ENCODE peak calls at places on chromosomes 3 and 15, in ten cellular contexts. L is spleen, T is cardiac muscle cell, C is tibial artery, I is coronary artery, J is breast epithelium, Q is AG04450, R is psoas muscle, U is neuronal stem cell, G is thyroid gland. W is an unnamed sample.

GRCh38 chr15:41848595-41848994 is 9.9 kb downstream of the PLA2G4B start:
- DNase-seq in R (no peak), T (no peak), U (no peak), L (no peak), J (no peak), C (no peak), I (no peak), Q (no peak), G (no peak), W (no peak)

GRCh38 chr3:144221771-144222170 is 250.1 kb downstream of the DIPK2A start:
- DNase-seq in T (peak), C (no peak), I (no peak), J (no peak), U (no peak), Q (no peak), G (peak), R (no peak), L (no peak), W (no peak)

GRCh38 chr15:64050281-64051092 is 4.2 kb upstream of the DAPK2 start:
- DNase-seq in I (peak), U (no peak), C (no peak), G (peak), Q (no peak), J (no peak), L (no peak), R (no peak), T (no peak), W (no peak)

GRCh38 chr3:187960820-187961219 is 193.1 kb upstream of the LPP start:
- DNase-seq in T (no peak), I (no peak), R (no peak), C (no peak), L (no peak), J (no peak), U (no peak), Q (no peak), G (no peak), W (no peak)

GRCh38 chr3:129121016-129121791 is 400 bp downstream of the RAB43 start:
- DNase-seq in L (no peak), C (no peak), R (no peak), Q (no peak), J (no peak), I (no peak), T (peak), U (peak), G (no peak), W (peak)

GRCh38 chr3:151933224-151933858 is 59.9 kb downstream of the SUCNR1 start:
- DNase-seq in J (no peak), C (no peak), T (no peak), G (no peak), L (no peak), R (no peak), U (no peak), Q (no peak), I (no peak), W (no peak)

GRCh38 chr3:131361464-131362421 is 19.8 kb upstream of the NUDT16 start:
- DNase-seq in T (peak), I (no peak), Q (no peak), C (peak), L (peak), U (peak), R (peak), J (peak), G (peak), W (peak)

GRCh38 chr3:98763076-98763475 is at the start of gene ST3GAL6:
- DNase-seq in G (peak), J (no peak), L (peak), C (peak), T (no peak), I (no peak), U (no peak), R (no peak), Q (no peak), W (no peak)

GRCh38 chr3:62611541-62612240 is 238.3 kb upstream of the FEZF2 start:
- DNase-seq in G (no peak), R (no peak), T (no peak), L (no peak), Q (no peak), C (no peak), I (no peak), J (no peak), U (no peak), W (no peak)

GRCh38 chr3:139301183-139301582 is 42.6 kb upstream of the MRPS22 start:
- DNase-seq in C (no peak), I (no peak), U (no peak), G (no peak), R (peak), Q (no peak), J (no peak), L (peak), T (no peak), W (no peak)

GRCh38 chr3:47003461-47004368 is 24.2 kb downstream of the NBEAL2 start:
- DNase-seq in L (peak), R (peak), C (peak), T (no peak), Q (no peak), G (no peak), U (no peak), J (no peak), I (no peak), W (no peak)
- H3K27ac ChIP-seq in L (no peak), R (no peak), C (no peak), T (no peak), Q (no peak), G (no peak), U (no peak), J (no peak), I (no peak), W (no peak)

GRCh38 chr3:39193391-39193790 is 996 bp upstream of the XIRP1 start:
- DNase-seq in J (no peak), U (no peak), G (no peak), R (peak), I (no peak), Q (no peak), C (no peak), T (no peak), L (no peak), W (no peak)
- H3K27ac ChIP-seq in J (no peak), U (no peak), G (no peak), R (peak), I (no peak), Q (no peak), C (no peak), T (peak), L (no peak), W (no peak)

GRCh38 chr3:174937488-174937887 is 78.4 kb downstream of the NAALADL2 start:
- DNase-seq in C (no peak), L (no peak), I (no peak), G (no peak), U (no peak), R (no peak), J (no peak), T (no peak), Q (no peak), W (no peak)
- H3K27ac ChIP-seq in C (no peak), L (no peak), I (no peak), G (no peak), U (no peak), R (no peak), J (no peak), T (no peak), Q (no peak), W (no peak)

GRCh38 chr15:65521355-65521754 is 3.9 kb upstream of the DPP8 start:
- DNase-seq in Q (no peak), J (no peak), C (no peak), R (no peak), U (no peak), L (no peak), G (no peak), I (no peak), T (no peak), W (no peak)
- H3K27ac ChIP-seq in Q (no peak), J (no peak), C (no peak), R (no peak), U (no peak), L (no peak), G (no peak), I (no peak), T (no peak), W (no peak)

GRCh38 chr15:80531388-80532184 is 127.4 kb downstream of the ARNT2 start:
- DNase-seq in U (no peak), R (no peak), L (no peak), T (no peak), J (no peak), G (peak), C (peak), I (no peak), Q (no peak), W (no peak)

GRCh38 chr15:80530737-80531365 is 126.7 kb downstream of the ARNT2 start:
- DNase-seq in R (no peak), C (peak), T (no peak), L (no peak), Q (no peak), U (no peak), I (no peak), G (no peak), J (no peak), W (no peak)

GRCh38 chr15:80527961-80528360 is 123.8 kb downstream of the ARNT2 start:
- DNase-seq in I (no peak), T (no peak), C (no peak), Q (no peak), R (no peak), J (no peak), L (no peak), U (no peak), G (no peak), W (no peak)

GRCh38 chr15:80536231-80536630 is 132.0 kb downstream of the ARNT2 start:
- DNase-seq in G (no peak), U (no peak), C (no peak), J (no peak), I (no peak), Q (no peak), T (no peak), R (no peak), L (no peak), W (no peak)

GRCh38 chr15:80533934-80534333 is 129.8 kb downstream of the ARNT2 start:
- DNase-seq in G (no peak), Q (no peak), C (no peak), U (no peak), I (no peak), J (no peak), R (no peak), T (no peak), L (no peak), W (no peak)
- H3K27ac ChIP-seq in G (no peak), Q (no peak), C (no peak), U (no peak), I (no peak), J (no peak), R (no peak), T (no peak), L (no peak), W (no peak)